ENCODE peak calls at places on chromosome 5, in six cellular contexts. P is right atrium auricular region, Q is LHCN-M2, R is Right ventricle myocardium superior, L is Caki2, C is coronary artery. O is an unnamed sample.

GRCh38 chr5:161190086-161190485 is 338.1 kb upstream of the ATP10B start:
- DNase-seq in P (no peak), Q (no peak), R (no peak), L (no peak), C (no peak), O (no peak)

GRCh38 chr5:113518884-113519283 is 5.4 kb downstream of the YTHDC2 start:
- DNase-seq in P (no peak), Q (no peak), R (no peak), L (no peak), C (no peak), O (no peak)

GRCh38 chr5:44809215-44809955 is 638 bp downstream of the MRPS30 start:
- DNase-seq in P (peak), Q (peak), R (peak), L (peak), C (peak), O (peak)

GRCh38 chr5:167378894-167379723 is 912.3 kb upstream of the WWC1 start:
- DNase-seq in P (no peak), Q (no peak), R (no peak), L (no peak), C (no peak), O (no peak)

GRCh38 chr5:17928571-17928970 is 294.3 kb downstream of the TAF11L14 start:
- DNase-seq in P (peak), Q (no peak), R (peak), L (no peak), C (no peak), O (no peak)

GRCh38 chr5:15621094-15621493 is 121.1 kb downstream of the FBXL7 start:
- DNase-seq in P (no peak), Q (no peak), R (no peak), L (no peak), C (no peak), O (peak)

GRCh38 chr5:103232393-103232999 is 26.1 kb upstream of the MACIR start:
- DNase-seq in P (no peak), Q (peak), R (no peak), L (no peak), C (no peak), O (peak)

GRCh38 chr5:14265574-14265973 is 122.4 kb downstream of the TRIO start:
- DNase-seq in P (no peak), Q (peak), R (no peak), L (peak), C (no peak), O (peak)

GRCh38 chr5:98638111-98638510 is 135.4 kb upstream of the RGMB start:
- DNase-seq in P (no peak), Q (no peak), R (no peak), L (no peak), C (no peak), O (no peak)